ENCODE peak calls at places on chromosome 22, in seven cellular contexts. Y is H9, D is pancreas, H is transverse colon, E is AG09309, C is HFFc6, R is brain microvascular endothelial cell. M is an unnamed sample.

GRCh38 chr22:41539146-41540005 is 4.9 kb downstream of the POLR3H start:
- DNase-seq in D (peak), H (no peak), Y (no peak), E (no peak), R (no peak), C (no peak), M (no peak)

GRCh38 chr22:40329466-40329865 is 16.8 kb upstream of the ADSL start:
- DNase-seq in H (no peak), D (no peak), Y (no peak), R (no peak), E (no peak), C (no peak), M (no peak)

GRCh38 chr22:46635756-46636155 is 15.6 kb downstream of the GRAMD4 start:
- DNase-seq in D (peak), E (no peak), H (no peak), R (no peak), C (no peak), Y (peak), M (no peak)

GRCh38 chr22:39242809-39243442 is 1.9 kb downstream of the PDGFB start:
- DNase-seq in H (no peak), R (no peak), D (peak), C (no peak), E (no peak), Y (peak), M (no peak)

GRCh38 chr22:44648821-44649566 is 53.0 kb upstream of the PRR5 start:
- DNase-seq in E (peak), D (no peak), C (peak), Y (no peak), H (peak), R (peak), M (no peak)

GRCh38 chr22:45459235-45459634 is 43.4 kb upstream of the FBLN1 start:
- DNase-seq in Y (no peak), C (no peak), H (no peak), D (no peak), E (no peak), R (no peak), M (no peak)

GRCh38 chr22:40560551-40560950 is 76.0 kb downstream of the MRTFA start:
- DNase-seq in C (peak), D (no peak), H (no peak), R (peak), Y (no peak), E (no peak), M (no peak)

GRCh38 chr22:37844904-37845334 is 785 bp upstream of the ANKRD54 start:
- DNase-seq in H (no peak), D (no peak), Y (no peak), R (no peak), C (no peak), E (no peak), M (no peak)

GRCh38 chr22:44213489-44214043 is 32.8 kb downstream of the PARVG start:
- DNase-seq in Y (no peak), D (no peak), H (no peak), E (no peak), R (no peak), C (no peak), M (peak)

GRCh38 chr22:28015056-28015445 is 96.0 kb upstream of the PITPNB start:
- DNase-seq in D (peak), R (no peak), Y (no peak), E (no peak), C (no peak), H (no peak), M (no peak)

GRCh38 chr22:38135133-38135706 is 24.7 kb upstream of the BAIAP2L2 start:
- DNase-seq in E (peak), Y (no peak), R (peak), D (no peak), H (no peak), C (peak), M (peak)

GRCh38 chr22:46841528-46841927 is 79.1 kb downstream of the TBC1D22A start:
- DNase-seq in E (no peak), R (no peak), Y (no peak), H (no peak), D (no peak), C (no peak), M (no peak)

GRCh38 chr22:41217553-41218157 is 12.5 kb downstream of the L3MBTL2 start:
- DNase-seq in R (peak), H (peak), C (peak), Y (peak), D (no peak), E (peak), M (no peak)

GRCh38 chr22:41285441-41285819 is 557 bp downstream of the RANGAP1 start:
- DNase-seq in E (no peak), Y (peak), D (peak), H (peak), R (peak), C (peak), M (peak)

GRCh38 chr22:30861131-30861530 is 107.4 kb downstream of the MORC2 start:
- DNase-seq in R (no peak), H (no peak), Y (peak), D (no peak), C (no peak), E (no peak), M (peak)

GRCh38 chr22:50252081-50253045 is 1.3 kb upstream of the HDAC10 start:
- DNase-seq in H (peak), E (no peak), Y (peak), D (peak), R (peak), C (no peak), M (no peak)

GRCh38 chr22:50249382-50250248 is 1.4 kb downstream of the HDAC10 start:
- DNase-seq in E (no peak), R (no peak), D (peak), H (no peak), C (no peak), Y (no peak), M (no peak)

GRCh38 chr22:50250249-50250554 is 863 bp downstream of the HDAC10 start:
- DNase-seq in R (no peak), E (no peak), H (no peak), C (no peak), D (peak), Y (no peak), M (no peak)

GRCh38 chr22:50251472-50252054 is 498 bp upstream of the HDAC10 start:
- DNase-seq in Y (no peak), H (no peak), R (no peak), C (no peak), E (no peak), D (no peak), M (no peak)

GRCh38 chr22:50250555-50251471 is at the start of gene HDAC10:
- DNase-seq in Y (peak), C (peak), E (no peak), D (peak), R (peak), H (peak), M (peak)
- TF ChIP-seq CTCF in Y (no peak), C (no peak), E (no peak), D (no peak), R (no peak), H (no peak), M (no peak)

GRCh38 chr22:48574776-48575566 is 1252.7 kb downstream of the BRD1 start:
- DNase-seq in Y (peak), R (no peak), H (peak), C (no peak), D (peak), E (no peak), M (peak)
- TF ChIP-seq CTCF in Y (peak), R (peak), H (peak), C (no peak), D (peak), E (peak), M (peak)

DNA sequence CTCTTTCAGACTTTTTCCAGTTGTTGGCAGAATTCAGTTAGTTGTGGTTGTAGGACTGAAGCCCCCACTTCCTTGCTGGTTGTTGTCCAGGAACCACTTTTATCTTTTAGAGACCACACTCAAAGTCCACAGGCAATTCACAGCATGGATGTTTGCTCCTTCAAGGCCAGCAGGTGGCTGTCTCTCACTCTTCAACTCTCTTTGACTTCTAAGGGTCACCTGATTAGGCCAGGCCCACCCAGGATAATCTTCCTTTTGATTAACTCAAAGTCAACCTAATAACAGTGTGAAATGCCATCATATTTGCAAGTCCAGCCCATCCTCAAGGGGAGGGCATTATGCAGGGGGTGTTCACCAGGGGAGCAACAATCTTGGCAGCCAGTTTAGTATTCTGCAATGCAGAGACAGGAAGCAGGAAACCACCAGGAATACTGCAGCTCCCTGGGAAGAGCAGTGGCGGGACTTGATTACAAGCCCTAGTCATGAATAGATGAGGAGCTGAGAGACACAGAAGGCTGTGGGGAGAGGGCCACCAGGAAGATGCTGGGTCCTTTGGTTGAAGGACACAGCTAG is 52.4 kb downstream of the LRRC74B start:
- DNase-seq in C (no peak), H (no peak), R (no peak), E (no peak), D (no peak), Y (peak), M (no peak)
- TF ChIP-seq CTCF in C (peak), H (no peak), R (peak), E (no peak), D (no peak), Y (peak), M (no peak)

GRCh38 chr22:35719212-35719869 is 1.7 kb downstream of the APOL5 start:
- DNase-seq in H (no peak), D (no peak), R (no peak), C (no peak), E (no peak), Y (no peak), M (no peak)
- TF ChIP-seq CTCF in H (no peak), D (no peak), R (peak), C (no peak), E (no peak), Y (peak), M (no peak)

DNA sequence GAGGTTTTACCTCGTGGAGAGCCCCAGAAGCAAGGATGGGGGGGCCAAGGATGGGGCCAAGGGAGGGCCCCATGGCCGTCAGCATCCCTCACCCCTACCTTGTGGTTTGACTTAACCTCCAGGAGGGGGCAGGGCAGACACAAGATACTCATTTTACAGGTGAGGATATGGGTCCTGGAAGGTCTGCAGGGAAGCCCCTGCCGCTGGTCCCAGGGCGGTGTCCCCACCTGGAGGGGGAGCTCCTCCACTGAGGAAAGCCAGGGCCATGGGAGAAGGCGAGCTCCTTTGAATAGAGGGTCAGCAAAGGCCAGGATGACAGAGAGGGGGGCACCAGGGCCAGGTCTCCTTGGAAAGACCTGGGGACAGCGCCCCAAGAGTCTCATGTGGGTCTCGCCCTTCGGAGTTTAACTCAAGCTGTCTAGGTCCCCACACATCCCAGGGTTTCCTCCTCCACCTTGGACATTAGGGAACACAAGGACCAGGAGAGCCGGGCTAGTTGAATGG is 5.9 kb upstream of the ADORA2A start:
- DNase-seq in Y (peak), E (no peak), D (no peak), H (no peak), R (no peak), C (no peak), M (no peak)
- TF ChIP-seq CTCF in Y (peak), E (peak), D (no peak), H (no peak), R (peak), C (peak), M (peak)

DNA sequence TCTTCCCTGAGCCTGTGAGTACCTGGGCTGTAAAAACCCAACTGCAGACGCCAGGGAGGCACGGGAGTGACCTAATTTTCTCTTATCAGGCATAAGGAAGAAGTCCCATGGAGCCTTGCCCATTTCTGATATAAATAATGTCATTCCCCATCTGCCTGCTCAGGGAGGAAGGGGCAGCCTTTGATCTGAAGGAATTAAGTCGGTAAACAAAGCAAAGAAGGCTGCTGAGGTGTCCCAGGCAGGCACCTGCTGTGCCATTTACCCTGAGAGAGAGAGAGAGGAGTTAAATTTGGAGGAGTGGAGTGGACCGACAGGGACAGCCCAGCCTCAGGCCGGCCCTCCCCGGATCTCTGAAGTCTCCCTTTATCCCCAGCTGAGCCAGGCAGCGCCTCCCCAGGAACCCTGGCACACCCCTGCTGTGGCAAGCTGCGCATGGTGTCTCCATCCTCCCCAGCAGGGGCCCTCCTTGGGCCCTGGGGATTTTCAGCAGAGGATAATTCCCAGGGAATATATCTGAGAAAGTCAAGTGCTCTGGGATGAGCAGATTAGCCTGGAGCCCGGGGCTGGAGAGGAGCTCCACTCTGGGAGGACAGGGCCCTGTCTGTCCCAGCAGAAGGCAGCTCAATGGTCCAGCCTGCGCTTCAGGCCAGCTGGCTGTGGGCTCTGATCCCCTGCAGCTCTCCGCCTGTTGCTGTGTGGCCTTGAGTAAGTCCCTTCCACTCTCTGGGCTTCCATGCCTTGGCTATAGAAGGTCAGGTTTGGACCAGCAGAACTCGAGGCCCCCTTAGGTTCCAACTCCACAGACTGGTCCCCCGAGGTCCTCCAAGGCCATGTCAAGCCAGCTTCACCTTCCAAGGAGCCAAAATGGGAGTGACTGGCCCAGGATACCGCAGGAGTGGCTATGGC is 17.5 kb upstream of the CABP7 start:
- DNase-seq in R (no peak), E (no peak), Y (no peak), D (no peak), H (peak), C (no peak), M (no peak)
- TF ChIP-seq CTCF in R (peak), E (peak), Y (no peak), D (no peak), H (no peak), C (peak), M (no peak)

DNA sequence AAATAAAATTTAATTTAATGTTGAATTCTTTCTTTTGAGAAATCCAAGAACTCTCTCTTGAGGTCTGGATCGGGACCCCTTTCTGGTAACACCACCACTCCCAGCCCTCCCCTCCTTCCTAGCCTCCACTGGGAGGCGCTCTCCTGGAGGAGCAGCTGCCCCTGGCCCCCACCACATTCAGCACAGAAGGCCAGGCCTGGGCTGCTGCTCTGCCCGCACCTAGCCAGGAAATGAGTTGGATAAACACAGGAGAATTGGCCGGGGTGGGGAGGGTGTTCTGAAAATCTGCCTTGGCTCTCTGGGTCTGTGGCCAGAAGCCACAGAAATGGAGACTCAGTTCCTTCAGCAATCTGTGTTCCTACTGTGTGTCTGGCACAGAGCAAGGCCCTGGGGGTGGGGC is 31.2 kb downstream of the C22orf42 start:
- DNase-seq in C (no peak), D (no peak), Y (peak), R (no peak), H (no peak), E (no peak), M (peak)
- TF ChIP-seq CTCF in C (peak), D (no peak), Y (peak), R (no peak), H (no peak), E (no peak), M (no peak)

GRCh38 chr22:36321797-36322601 is 65.8 kb downstream of the MYH9 start:
- DNase-seq in R (no peak), E (no peak), H (no peak), C (no peak), D (no peak), Y (no peak), M (no peak)

GRCh38 chr22:36323855-36324331 is 63.9 kb downstream of the MYH9 start:
- DNase-seq in R (peak), Y (no peak), E (no peak), D (no peak), H (no peak), C (no peak), M (no peak)

GRCh38 chr22:36322602-36322915 is 65.2 kb downstream of the MYH9 start:
- DNase-seq in H (no peak), C (no peak), D (no peak), R (no peak), Y (no peak), E (no peak), M (no peak)

GRCh38 chr22:36324414-36324813 is 63.4 kb downstream of the MYH9 start:
- DNase-seq in D (no peak), R (no peak), C (no peak), E (no peak), H (no peak), Y (no peak), M (no peak)

GRCh38 chr22:36323182-36323854 is 64.4 kb downstream of the MYH9 start:
- DNase-seq in R (peak), H (peak), D (no peak), E (no peak), Y (no peak), C (no peak), M (no peak)
- TF ChIP-seq CTCF in R (no peak), H (no peak), D (no peak), E (no peak), Y (no peak), C (no peak), M (no peak)

DNA sequence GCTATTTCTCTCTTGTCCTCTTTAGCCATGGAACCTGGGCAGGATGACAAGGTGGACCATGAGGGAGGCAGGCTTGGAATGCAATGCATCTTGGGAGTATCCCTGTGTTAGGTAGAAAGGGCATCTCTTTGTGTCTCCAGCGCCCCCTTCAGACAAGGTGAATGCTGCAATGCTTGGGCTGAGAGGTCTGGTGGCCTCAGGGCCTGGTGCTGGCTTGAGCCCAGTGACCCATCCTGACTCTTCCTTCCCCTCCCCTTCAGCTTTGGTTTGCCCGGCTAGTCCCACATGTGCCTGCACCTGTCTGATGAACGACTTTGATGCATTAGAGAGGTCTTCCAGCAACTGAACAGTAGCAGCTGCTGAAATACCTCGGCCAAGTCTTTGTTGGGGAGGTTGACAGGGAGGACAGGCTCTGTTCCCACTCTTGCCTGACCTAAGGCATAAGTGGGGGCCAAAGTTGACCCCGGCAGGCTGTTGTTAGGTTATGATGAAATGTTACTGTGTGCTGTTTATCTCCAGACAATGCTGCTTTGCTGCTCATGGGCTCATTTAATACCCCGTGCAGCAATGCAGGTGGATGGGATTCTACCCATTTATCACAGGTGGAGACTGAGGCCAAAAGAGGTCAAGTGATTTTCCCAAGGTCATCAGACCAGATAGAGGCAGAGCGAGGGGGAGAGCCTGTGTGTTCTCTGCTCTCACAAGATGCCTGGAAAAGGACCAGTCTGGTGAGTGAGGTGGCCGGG is 22.5 kb downstream of the MYO18B start:
- DNase-seq in R (no peak), C (no peak), D (no peak), H (no peak), Y (peak), E (no peak), M (no peak)
- TF ChIP-seq CTCF in R (peak), C (peak), D (no peak), H (no peak), Y (peak), E (peak), M (no peak)

DNA sequence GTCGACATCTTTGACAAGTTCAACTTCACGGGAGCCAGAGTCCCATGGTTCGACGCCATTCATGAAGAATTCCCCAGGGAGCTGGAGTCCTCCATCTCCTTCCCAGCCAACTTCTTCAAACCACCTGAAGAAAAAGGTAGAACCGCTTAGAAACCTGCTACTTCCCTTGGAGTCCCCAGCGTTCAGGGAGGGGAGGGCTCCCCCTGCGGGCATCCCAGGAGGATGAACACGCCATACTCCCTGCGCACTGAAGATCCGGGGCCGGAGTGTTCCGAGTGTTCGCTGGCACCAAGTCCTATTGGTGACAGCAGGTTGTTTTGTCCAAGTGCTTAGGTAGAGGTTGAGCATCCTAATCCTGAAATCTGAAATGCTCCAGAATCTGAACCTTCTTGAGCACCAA is 51.7 kb upstream of the PRODH start:
- DNase-seq in R (no peak), C (no peak), D (peak), Y (peak), E (no peak), H (no peak), M (no peak)
- TF ChIP-seq CTCF in R (peak), C (peak), D (no peak), Y (peak), E (peak), H (no peak), M (no peak)

M was measured in osteocyte.